ENCODE peak calls at places on chromosomes 2 and 18, in eight cellular contexts. K is central memory CD4-positive, alpha-beta T cell; G is fibroblast of the conjunctiva; R is CD8-positive, alpha-beta memory T cell; B is HuH-7; T is T-helper 2 cell treated with Interferon-gamma antibody and Interleukin-4, amounts not matched to agents 5 μg/mL and 100 μg/mL, for 36 hours; Z is lower lobe of right lung; E is NCI-H1105 treated with DMSO at 0.1 percent for 48 hours. U is an unnamed sample.
A peak's percentile ranks its signal among the peaks of the same experiment; 100 is the strongest.

GRCh38 chr2:69955029-69955428 is 6.4 kb downstream of the ASPRV1 start:
- DNase-seq in K (no peak), G (no peak), R (no peak), B (no peak), T (no peak), Z (no peak), E (no peak), U (no peak)

GRCh38 chr2:205405194-205405593 is 277.1 kb upstream of the NRP2 start:
- DNase-seq in K (no peak), G (peak; percentile 22), R (no peak), B (no peak), T (no peak), Z (no peak), E (no peak), U (no peak)

GRCh38 chr2:145064476-145064875 is 544.6 kb upstream of the ZEB2 start:
- DNase-seq in K (no peak), G (no peak), R (no peak), B (no peak), T (no peak), Z (no peak), E (no peak), U (no peak)

GRCh38 chr18:63267990-63268721 is 51.4 kb downstream of the BCL2 start:
- DNase-seq in K (no peak), G (no peak), R (no peak), B (no peak), T (peak; percentile 27), Z (no peak), E (no peak), U (no peak)

GRCh38 chr2:51013060-51013746 is 18.7 kb downstream of the NRXN1 start:
- DNase-seq in K (no peak), G (no peak), R (no peak), B (no peak), T (no peak), Z (peak; percentile 62), E (peak; percentile 99), U (no peak)

GRCh38 chr2:58569460-58570185 is 328.5 kb upstream of the FANCL start:
- DNase-seq in K (no peak), G (no peak), R (no peak), B (no peak), T (peak; percentile 5), Z (no peak), E (no peak), U (no peak)

GRCh38 chr2:232142049-232142448 is 180.5 kb downstream of the DIS3L2 start:
- DNase-seq in K (peak; percentile 5), G (peak; percentile 8), R (no peak), B (peak; percentile 40), T (no peak), Z (no peak), E (peak; percentile 18), U (peak; percentile 26)

GRCh38 chr2:38682008-38682575 is 16.2 kb downstream of the GALM start:
- DNase-seq in K (peak; percentile 71), G (no peak), R (peak; percentile 59), B (no peak), T (peak; percentile 16), Z (no peak), E (no peak), U (no peak)

GRCh38 chr2:238499731-238500570 is 73.2 kb downstream of the ASB1 start:
- DNase-seq in K (no peak), G (no peak), R (no peak), B (no peak), T (no peak), Z (no peak), E (no peak), U (no peak)

GRCh38 chr2:202773576-202773975 is 98.0 kb downstream of the ICA1L start:
- DNase-seq in K (no peak), G (no peak), R (no peak), B (peak; percentile 27), T (no peak), Z (no peak), E (no peak), U (no peak)

GRCh38 chr18:5420909-5421308 is 122.9 kb downstream of the EPB41L3 start:
- DNase-seq in K (no peak), G (no peak), R (no peak), B (no peak), T (no peak), Z (no peak), E (no peak), U (no peak)

GRCh38 chr2:200479617-200480292 is 30.1 kb downstream of the KCTD18 start:
- DNase-seq in K (no peak), G (peak; percentile 29), R (no peak), B (no peak), T (no peak), Z (no peak), E (no peak), U (no peak)

GRCh38 chr2:203242518-203242917 is 3.7 kb downstream of the CYP20A1 start:
- DNase-seq in K (no peak), G (no peak), R (no peak), B (no peak), T (no peak), Z (no peak), E (no peak), U (no peak)

GRCh38 chr18:49228182-49228581 is 232.3 kb downstream of the DYM start:
- DNase-seq in K (no peak), G (no peak), R (no peak), B (no peak), T (no peak), Z (no peak), E (no peak), U (no peak)

GRCh38 chr2:32678825-32679224 is 51.0 kb downstream of the TTC27 start:
- DNase-seq in K (no peak), G (peak; percentile 43), R (no peak), B (no peak), T (no peak), Z (no peak), E (no peak), U (no peak)

GRCh38 chr2:10301946-10302478 is 692 bp upstream of the HPCAL1 start:
- DNase-seq in K (peak; percentile 17), G (no peak), R (no peak), B (no peak), T (peak; percentile 21), Z (peak; percentile 59), E (no peak), U (no peak)

GRCh38 chr18:45571161-45571560 is 44.1 kb upstream of the SLC14A2 start:
- DNase-seq in K (no peak), G (no peak), R (no peak), B (no peak), T (no peak), Z (no peak), E (no peak), U (no peak)

GRCh38 chr2:27954771-27955384 is 64.3 kb downstream of the BABAM2 start:
- DNase-seq in K (peak; percentile 31), G (peak; percentile 98), R (peak; percentile 11), B (no peak), T (peak; percentile 64), Z (no peak), E (no peak), U (no peak)

GRCh38 chr2:1369905-1370304 is 43.4 kb upstream of the TPO start:
- DNase-seq in K (no peak), G (no peak), R (no peak), B (no peak), T (no peak), Z (no peak), E (no peak), U (no peak)

GRCh38 chr2:183059561-183059960 is 19.0 kb upstream of the DUSP19 start:
- DNase-seq in K (no peak), G (peak; percentile 61), R (no peak), B (no peak), T (no peak), Z (no peak), E (no peak), U (no peak)

GRCh38 chr2:72533767-72534166 is 292.1 kb downstream of the EXOC6B start:
- DNase-seq in K (no peak), G (no peak), R (no peak), B (no peak), T (no peak), Z (no peak), E (no peak), U (no peak)

GRCh38 chr2:36479406-36479805 is 118.6 kb downstream of the FEZ2 start:
- DNase-seq in K (no peak), G (no peak), R (no peak), B (no peak), T (no peak), Z (no peak), E (no peak), U (no peak)

GRCh38 chr2:99670768-99671734 is 181.2 kb upstream of the REV1 start:
- DNase-seq in K (no peak), G (no peak), R (no peak), B (no peak), T (no peak), Z (no peak), E (no peak), U (no peak)

GRCh38 chr18:76463872-76464271 is 31.2 kb downstream of the ZNF516 start:
- DNase-seq in K (no peak), G (no peak), R (no peak), B (no peak), T (no peak), Z (no peak), E (no peak), U (no peak)

GRCh38 chr2:16203069-16203468 is 262.7 kb downstream of the MYCN start:
- DNase-seq in K (no peak), G (no peak), R (no peak), B (no peak), T (no peak), Z (no peak), E (no peak), U (no peak)

GRCh38 chr18:63974991-63975390 is 5.1 kb downstream of the SERPINB8 start:
- DNase-seq in K (no peak), G (no peak), R (no peak), B (no peak), T (no peak), Z (no peak), E (peak; percentile 10), U (no peak)

U was measured in CD8-positive, alpha-beta T cell.